ENCODE peak calls at places on chromosome 19, in seven cellular contexts. U is fibroblast of lung; E is CD8-positive, alpha-beta memory T cell; C is dorsolateral prefrontal cortex; F is HFF-Myc; A is AG04450; L is skeletal muscle cell. J is an unnamed sample.

GRCh38 chr19:18742324-18742723 is 48.8 kb downstream of the COMP start:
- DNase-seq in E (no peak), L (no peak), F (no peak), U (no peak), C (no peak), A (no peak), J (no peak)

GRCh38 chr19:36605101-36605838 is at the start of gene ZNF382:
- DNase-seq in L (peak; percentile 15), C (peak; percentile 88), A (peak; percentile 13), F (no peak), E (peak; percentile 76), U (peak; percentile 67), J (peak; percentile 32)

GRCh38 chr19:46607441-46607841 is 6.3 kb downstream of the CALM3 start:
- DNase-seq in L (no peak), C (peak; percentile 79), F (no peak), E (no peak), U (no peak), A (no peak), J (no peak)

GRCh38 chr19:32220951-32221350 is 124.5 kb upstream of the ZNF507 start:
- DNase-seq in E (no peak), F (no peak), L (no peak), U (no peak), A (no peak), C (no peak), J (no peak)

GRCh38 chr19:28495046-28495445 is 717.9 kb downstream of the UQCRFS1 start:
- DNase-seq in L (no peak), F (no peak), E (no peak), A (no peak), C (no peak), U (no peak), J (no peak)

GRCh38 chr19:24054044-24054935 is 32.7 kb upstream of the ZNF254 start:
- DNase-seq in C (no peak), F (no peak), L (peak; percentile 46), U (peak; percentile 74), E (no peak), A (peak; percentile 58), J (peak; percentile 70)

GRCh38 chr19:46471116-46471733 is at the start of gene PNMA8A:
- DNase-seq in F (no peak), E (no peak), A (no peak), C (peak; percentile 88), L (no peak), U (peak; percentile 63), J (no peak)

GRCh38 chr19:4967738-4968461 is 1.0 kb upstream of the KDM4B start:
- DNase-seq in F (no peak), C (no peak), A (no peak), E (no peak), U (peak; percentile 26), L (no peak), J (no peak)

GRCh38 chr19:4715529-4716221 is 8.0 kb downstream of the DPP9 start:
- DNase-seq in A (no peak), E (no peak), F (no peak), L (no peak), C (no peak), U (no peak), J (no peak)

GRCh38 chr19:30667227-30667626 is 295.0 kb downstream of the ZNF536 start:
- DNase-seq in C (no peak), E (no peak), A (no peak), L (no peak), F (no peak), U (no peak), J (no peak)

GRCh38 chr19:45913874-45914830 is at the start of gene NANOS2:
- DNase-seq in U (no peak), F (no peak), L (no peak), A (no peak), E (no peak), C (no peak), J (no peak)

GRCh38 chr19:16327911-16328823 is 3.5 kb downstream of the KLF2 start:
- DNase-seq in F (no peak), L (peak; percentile 74), A (peak; percentile 69), E (peak; percentile 58), U (peak; percentile 96), C (peak; percentile 69), J (no peak)

GRCh38 chr19:29671393-29672076 is 6.3 kb downstream of the PLEKHF1 start:
- DNase-seq in C (no peak), U (no peak), E (peak; percentile 80), F (no peak), L (no peak), A (no peak), J (no peak)

GRCh38 chr19:52138614-52139290 is 986 bp downstream of the ZNF616 start:
- DNase-seq in U (no peak), C (peak; percentile 44), E (no peak), F (no peak), A (no peak), L (no peak), J (no peak)

GRCh38 chr19:47375694-47376588 is 26.8 kb downstream of the DHX34 start:
- DNase-seq in U (no peak), C (no peak), L (no peak), A (no peak), F (no peak), E (no peak), J (no peak)

GRCh38 chr19:3041302-3041701 is 12.2 kb upstream of the TLE2 start:
- DNase-seq in E (no peak), L (no peak), A (no peak), C (no peak), F (no peak), U (no peak), J (no peak)

GRCh38 chr19:43711751-43712355 is 4.0 kb upstream of the IRGC start:
- DNase-seq in F (no peak), L (no peak), U (no peak), E (no peak), A (no peak), C (no peak), J (no peak)

GRCh38 chr19:13646758-13647157 is 117.6 kb upstream of the MRI1 start:
- DNase-seq in L (no peak), U (no peak), A (no peak), C (no peak), E (no peak), F (no peak), J (no peak)

GRCh38 chr19:51552608-51552995 is 18.5 kb upstream of the ZNF175 start:
- DNase-seq in U (no peak), F (no peak), C (no peak), E (no peak), L (no peak), A (no peak), J (no peak)

GRCh38 chr19:4844348-4845179 is 13.1 kb upstream of the TICAM1 start:
- DNase-seq in F (no peak), C (no peak), A (no peak), U (peak; percentile 83), E (no peak), L (no peak), J (no peak)

GRCh38 chr19:52963229-52963760 is 614 bp upstream of the ZNF816 start:
- DNase-seq in A (no peak), F (no peak), E (no peak), U (no peak), L (no peak), C (no peak), J (no peak)

GRCh38 chr19:29805026-29805925 is 6.5 kb upstream of the CCNE1 start:
- DNase-seq in E (no peak), A (no peak), U (no peak), F (no peak), C (no peak), L (no peak), J (no peak)

GRCh38 chr19:44723952-44724319 is 24.6 kb upstream of the BCL3 start:
- DNase-seq in E (peak; percentile 67), F (no peak), C (peak; percentile 69), A (peak; percentile 53), U (peak; percentile 79), L (no peak), J (peak; percentile 52)

GRCh38 chr19:16587031-16588023 is 15.1 kb upstream of the SLC35E1 start:
- DNase-seq in L (no peak), A (no peak), E (peak; percentile 65), U (peak; percentile 9), F (no peak), C (peak; percentile 75), J (no peak)

GRCh38 chr19:9309974-9310446 is 372 bp upstream of the ZNF699 start:
- DNase-seq in E (peak; percentile 73), A (no peak), L (peak; percentile 60), F (no peak), C (peak; percentile 94), U (peak; percentile 92), J (peak; percentile 79)

GRCh38 chr19:46303345-46303701 is 6.5 kb downstream of the HIF3A start:
- DNase-seq in U (no peak), L (no peak), E (no peak), A (no peak), C (no peak), F (no peak), J (no peak)

GRCh38 chr19:52492201-52492960 is 35.1 kb upstream of the ZNF808 start:
- DNase-seq in U (no peak), C (no peak), L (no peak), E (no peak), A (no peak), F (no peak), J (no peak)

GRCh38 chr19:15247107-15248014 is 15.1 kb upstream of the EPHX3 start:
- DNase-seq in E (no peak), U (no peak), L (no peak), F (no peak), C (no peak), A (no peak), J (no peak)
- H3K4me3 ChIP-seq in E (no peak overlapping the region), U (no peak overlapping the region), L (no peak overlapping the region), F (no peak overlapping the region), C (no peak overlapping the region), A (no peak overlapping the region), J (no peak overlapping the region)

DNA sequence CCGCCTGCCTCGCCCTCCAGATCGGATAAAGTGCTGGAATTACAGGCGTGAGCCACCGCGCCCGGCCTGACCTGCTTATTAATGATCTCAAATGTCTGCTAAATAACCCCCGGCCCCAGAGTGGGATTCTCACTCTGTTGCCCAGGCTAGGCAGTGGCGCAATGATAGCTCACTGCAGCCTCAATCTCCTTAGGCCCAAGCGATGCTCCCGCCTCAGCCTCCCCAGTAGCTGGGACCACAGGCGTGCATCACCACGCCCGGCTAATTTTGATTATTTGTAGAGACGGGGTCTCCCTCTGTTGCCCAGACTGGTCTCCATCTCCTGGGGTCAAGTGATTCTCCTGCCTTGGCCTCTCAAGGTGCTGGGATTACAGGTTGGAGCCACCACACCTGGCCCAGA is 626 bp upstream of the ATP5F1D start:
- DNase-seq in E (no peak), A (no peak), L (no peak), U (no peak), C (no peak), F (no peak), J (no peak)
- H3K4me3 ChIP-seq in E (peak overlapping the region; percentile 39), A (no peak overlapping the region), L (peak overlapping the region; percentile 76), U (no peak overlapping the region), C (peak overlapping the region; percentile 94), F (peak overlapping the region; percentile 79), J (no peak overlapping the region)

DNA sequence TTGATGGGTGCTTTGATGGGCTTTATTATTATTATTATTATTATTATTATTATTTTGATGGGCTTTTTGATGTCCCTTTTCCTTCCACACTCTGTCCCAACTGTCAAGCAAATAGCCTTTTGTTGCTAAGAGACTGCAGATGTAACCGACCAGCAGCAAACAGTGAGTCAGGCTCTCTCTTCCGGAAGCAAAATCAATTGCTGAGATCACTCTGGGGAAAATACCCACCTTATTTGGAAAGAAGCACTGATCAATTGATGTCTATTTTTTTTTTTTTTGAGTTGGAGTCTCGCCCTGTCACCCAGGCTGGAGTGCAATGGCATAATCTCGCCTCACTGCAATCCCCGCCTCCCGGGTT is 2.9 kb downstream of the LDLR start:
- DNase-seq in U (peak; percentile 64), A (no peak), E (peak; percentile 14), C (no peak), F (no peak), L (no peak), J (no peak)
- H3K4me3 ChIP-seq in U (peak overlapping the region; percentile 99), A (peak overlapping the region; percentile 90), E (no peak overlapping the region), C (peak overlapping the region; percentile 92), F (peak overlapping the region; percentile 93), L (peak overlapping the region; percentile 95), J (peak overlapping the region; percentile 96)

GRCh38 chr19:49875177-49875576 is 2.0 kb downstream of the AKT1S1 start:
- DNase-seq in U (no peak), A (no peak), C (no peak), L (no peak), F (no peak), E (no peak), J (no peak)
- H3K4me3 ChIP-seq in U (peak overlapping the region; percentile 85), A (peak overlapping the region; percentile 98), C (peak overlapping the region; percentile 100), L (peak overlapping the region; percentile 66), F (peak overlapping the region; percentile 91), E (peak overlapping the region; percentile 78), J (peak overlapping the region; percentile 73)